ENCODE peak calls at places on chromosome 3, in five cellular contexts. One of them, this sample, is unnamed. For H3K9me3, the result is how much of the 10 kb centered on the place peaks cover.

GRCh38 chr3:101695779-101696372 is 9.4 kb upstream of the RPL24 start:
- DNase-seq in WERI-Rb-1: peak
- DNase-seq in endothelial cell of umbilical vein: peak
- DNase-seq in AG04450: no peak
- DNase-seq in pancreas: no peak
- DNase-seq in this sample: peak

GRCh38 chr3:127615631-127616305 is 13.2 kb upstream of the PODXL2 start:
- DNase-seq in pancreas: no peak
- DNase-seq in AG04450: no peak
- DNase-seq in endothelial cell of umbilical vein: no peak
- DNase-seq in WERI-Rb-1: no peak
- DNase-seq in this sample: no peak

GRCh38 chr3:45647148-45647619 is 42.0 kb upstream of the SACM1L start:
- DNase-seq in endothelial cell of umbilical vein: peak
- DNase-seq in WERI-Rb-1: no peak
- DNase-seq in pancreas: no peak
- DNase-seq in AG04450: peak
- DNase-seq in this sample: no peak

GRCh38 chr3:151625057-151625456 is 108.7 kb upstream of the AADACL2 start:
- DNase-seq in pancreas: no peak
- DNase-seq in WERI-Rb-1: no peak
- DNase-seq in endothelial cell of umbilical vein: no peak
- DNase-seq in AG04450: no peak
- DNase-seq in this sample: no peak

GRCh38 chr3:129224984-129225393 is 24.4 kb upstream of the COPG1 start:
- DNase-seq in endothelial cell of umbilical vein: peak
- DNase-seq in pancreas: peak
- DNase-seq in WERI-Rb-1: no peak
- DNase-seq in AG04450: no peak
- DNase-seq in this sample: no peak

GRCh38 chr3:23710555-23710954 is 95.2 kb upstream of the UBE2E1 start:
- DNase-seq in AG04450: peak
- DNase-seq in WERI-Rb-1: no peak
- DNase-seq in pancreas: no peak
- DNase-seq in endothelial cell of umbilical vein: peak
- DNase-seq in this sample: no peak

GRCh38 chr3:132432639-132433038 is 15.3 kb downstream of the DNAJC13 start:
- DNase-seq in pancreas: no peak
- DNase-seq in endothelial cell of umbilical vein: peak
- DNase-seq in AG04450: peak
- DNase-seq in WERI-Rb-1: no peak
- DNase-seq in this sample: no peak

GRCh38 chr3:123150449-123150954 is 51.2 kb upstream of the SEC22A start:
- DNase-seq in AG04450: no peak
- DNase-seq in endothelial cell of umbilical vein: no peak
- DNase-seq in pancreas: no peak
- DNase-seq in WERI-Rb-1: peak
- DNase-seq in this sample: no peak

GRCh38 chr3:158260392-158260791 is 150.5 kb downstream of the RSRC1 start:
- DNase-seq in WERI-Rb-1: no peak
- DNase-seq in pancreas: no peak
- DNase-seq in endothelial cell of umbilical vein: no peak
- DNase-seq in AG04450: no peak
- DNase-seq in this sample: no peak

GRCh38 chr3:188389711-188390346 is 235.9 kb downstream of the LPP start:
- DNase-seq in pancreas: no peak
- DNase-seq in AG04450: no peak
- DNase-seq in WERI-Rb-1: no peak
- DNase-seq in endothelial cell of umbilical vein: peak
- DNase-seq in this sample: peak

GRCh38 chr3:159761377-159761776 is 227.3 kb upstream of the IL12A start:
- DNase-seq in WERI-Rb-1: no peak
- DNase-seq in AG04450: no peak
- DNase-seq in endothelial cell of umbilical vein: peak
- DNase-seq in pancreas: no peak
- DNase-seq in this sample: no peak

GRCh38 chr3:48656061-48656840 is 6.4 kb downstream of the CELSR3 start:
- DNase-seq in AG04450: no peak
- DNase-seq in WERI-Rb-1: no peak
- DNase-seq in pancreas: peak
- DNase-seq in endothelial cell of umbilical vein: peak
- DNase-seq in this sample: peak

GRCh38 chr3:12947504-12948369 is 106.4 kb upstream of the RPL32 start:
- DNase-seq in AG04450: peak
- DNase-seq in WERI-Rb-1: no peak
- DNase-seq in pancreas: no peak
- DNase-seq in endothelial cell of umbilical vein: peak
- DNase-seq in this sample: no peak

GRCh38 chr3:143360244-143360643 is 240.7 kb downstream of the CHST2 start:
- DNase-seq in WERI-Rb-1: no peak
- DNase-seq in pancreas: no peak
- DNase-seq in endothelial cell of umbilical vein: no peak
- DNase-seq in AG04450: no peak
- DNase-seq in this sample: no peak

GRCh38 chr3:194782767-194783404 is 97.2 kb downstream of the FAM43A start:
- DNase-seq in pancreas: no peak
- DNase-seq in AG04450: no peak
- DNase-seq in endothelial cell of umbilical vein: no peak
- DNase-seq in WERI-Rb-1: no peak
- DNase-seq in this sample: no peak

DNA sequence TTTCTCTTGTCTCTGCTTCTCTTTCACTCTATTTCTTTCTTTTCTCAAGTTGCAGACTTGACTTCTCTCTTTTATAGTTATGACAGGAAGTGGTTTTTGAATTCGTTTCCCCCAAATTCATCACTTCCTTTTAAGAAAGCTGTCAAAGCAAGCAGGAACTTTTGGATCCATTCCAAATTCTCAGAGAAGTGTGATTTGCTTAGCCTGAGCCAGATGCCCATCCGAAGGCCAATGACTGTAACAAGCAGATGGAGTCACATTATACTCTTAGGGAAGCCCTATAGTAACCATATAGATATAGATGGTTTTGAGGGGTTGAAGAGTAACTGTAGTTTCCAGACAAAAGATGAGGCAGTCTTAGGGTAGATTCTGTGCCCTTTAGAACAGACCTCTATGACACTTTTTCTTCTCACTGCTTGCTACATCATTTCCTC is 592.0 kb upstream of the KCNMB2 start:
- DNase-seq in AG04450: no peak
- DNase-seq in pancreas: no peak
- DNase-seq in endothelial cell of umbilical vein: peak
- DNase-seq in WERI-Rb-1: no peak
- DNase-seq in this sample: peak
- H3K4me3 ChIP-seq in AG04450: no peak
- H3K4me3 ChIP-seq in pancreas: no peak
- H3K4me3 ChIP-seq in endothelial cell of umbilical vein: no peak
- H3K4me3 ChIP-seq in WERI-Rb-1: no peak
- H3K4me3 ChIP-seq in this sample: no peak

GRCh38 chr3:174957081-174957480 is 97.9 kb downstream of the NAALADL2 start:
- DNase-seq in pancreas: no peak
- DNase-seq in WERI-Rb-1: no peak
- DNase-seq in AG04450: no peak
- DNase-seq in endothelial cell of umbilical vein: no peak
- DNase-seq in this sample: no peak

GRCh38 chr3:174955513-174956001 is 96.4 kb downstream of the NAALADL2 start:
- DNase-seq in pancreas: no peak
- DNase-seq in WERI-Rb-1: no peak
- DNase-seq in endothelial cell of umbilical vein: peak
- DNase-seq in AG04450: no peak
- DNase-seq in this sample: no peak

GRCh38 chr3:174958671-174959328 is 99.7 kb downstream of the NAALADL2 start:
- DNase-seq in WERI-Rb-1: no peak
- DNase-seq in endothelial cell of umbilical vein: no peak
- DNase-seq in AG04450: no peak
- DNase-seq in pancreas: no peak
- DNase-seq in this sample: no peak

GRCh38 chr3:174960898-174961297 is 101.8 kb downstream of the NAALADL2 start:
- DNase-seq in endothelial cell of umbilical vein: no peak
- DNase-seq in pancreas: no peak
- DNase-seq in AG04450: no peak
- DNase-seq in WERI-Rb-1: no peak
- DNase-seq in this sample: no peak

GRCh38 chr3:174957581-174958001 is 98.5 kb downstream of the NAALADL2 start:
- DNase-seq in endothelial cell of umbilical vein: no peak
- DNase-seq in pancreas: no peak
- DNase-seq in AG04450: no peak
- DNase-seq in WERI-Rb-1: no peak
- DNase-seq in this sample: no peak
- H3K27ac ChIP-seq in endothelial cell of umbilical vein: no peak
- H3K27ac ChIP-seq in pancreas: no peak
- H3K27ac ChIP-seq in AG04450: peak
- H3K27ac ChIP-seq in WERI-Rb-1: no peak
- H3K27ac ChIP-seq in this sample: no peak

GRCh38 chr3:53766706-53767105 is 79.5 kb downstream of the CHDH start:
- DNase-seq in AG04450: no peak
- DNase-seq in pancreas: no peak
- DNase-seq in WERI-Rb-1: no peak
- DNase-seq in endothelial cell of umbilical vein: no peak
- DNase-seq in this sample: no peak

GRCh38 chr3:53768478-53769459 is 77.5 kb downstream of the CHDH start:
- DNase-seq in pancreas: no peak
- DNase-seq in endothelial cell of umbilical vein: no peak
- DNase-seq in AG04450: no peak
- DNase-seq in WERI-Rb-1: no peak
- DNase-seq in this sample: no peak

GRCh38 chr3:53765753-53766152 is 80.5 kb downstream of the CHDH start:
- DNase-seq in AG04450: no peak
- DNase-seq in WERI-Rb-1: no peak
- DNase-seq in endothelial cell of umbilical vein: no peak
- DNase-seq in pancreas: no peak
- DNase-seq in this sample: no peak

GRCh38 chr3:53763353-53763752 is 82.9 kb downstream of the CHDH start:
- DNase-seq in endothelial cell of umbilical vein: no peak
- DNase-seq in AG04450: no peak
- DNase-seq in WERI-Rb-1: peak
- DNase-seq in pancreas: no peak
- DNase-seq in this sample: no peak

GRCh38 chr3:53764376-53764775 is 81.8 kb downstream of the CHDH start:
- DNase-seq in WERI-Rb-1: no peak
- DNase-seq in AG04450: no peak
- DNase-seq in endothelial cell of umbilical vein: no peak
- DNase-seq in pancreas: peak
- DNase-seq in this sample: no peak
- H3K9me3 ChIP-seq in WERI-Rb-1: under half
- H3K9me3 ChIP-seq in AG04450: under half
- H3K9me3 ChIP-seq in endothelial cell of umbilical vein: under half
- H3K9me3 ChIP-seq in pancreas: under half
- H3K9me3 ChIP-seq in this sample: under half

GRCh38 chr3:192571197-192571791 is 156.0 kb downstream of the FGF12 start:
- DNase-seq in AG04450: peak
- DNase-seq in endothelial cell of umbilical vein: peak
- DNase-seq in pancreas: peak
- DNase-seq in WERI-Rb-1: no peak
- DNase-seq in this sample: peak
- H3K4me3 ChIP-seq in AG04450: peak
- H3K4me3 ChIP-seq in endothelial cell of umbilical vein: peak
- H3K4me3 ChIP-seq in pancreas: no peak
- H3K4me3 ChIP-seq in WERI-Rb-1: no peak
- H3K4me3 ChIP-seq in this sample: no peak

GRCh38 chr3:43247556-43248186 is 38.7 kb upstream of the SNRK start:
- DNase-seq in AG04450: no peak
- DNase-seq in pancreas: no peak
- DNase-seq in WERI-Rb-1: no peak
- DNase-seq in endothelial cell of umbilical vein: peak
- DNase-seq in this sample: no peak

GRCh38 chr3:43244694-43245093 is 41.6 kb upstream of the SNRK start:
- DNase-seq in WERI-Rb-1: no peak
- DNase-seq in endothelial cell of umbilical vein: no peak
- DNase-seq in AG04450: no peak
- DNase-seq in pancreas: no peak
- DNase-seq in this sample: no peak

GRCh38 chr3:43239755-43240154 is 46.6 kb upstream of the SNRK start:
- DNase-seq in endothelial cell of umbilical vein: no peak
- DNase-seq in AG04450: no peak
- DNase-seq in pancreas: no peak
- DNase-seq in WERI-Rb-1: no peak
- DNase-seq in this sample: no peak

GRCh38 chr3:43246956-43247355 is 39.4 kb upstream of the SNRK start:
- DNase-seq in WERI-Rb-1: no peak
- DNase-seq in AG04450: no peak
- DNase-seq in endothelial cell of umbilical vein: peak
- DNase-seq in pancreas: no peak
- DNase-seq in this sample: no peak

GRCh38 chr3:43243590-43244587 is 42.5 kb upstream of the SNRK start:
- DNase-seq in WERI-Rb-1: no peak
- DNase-seq in AG04450: no peak
- DNase-seq in endothelial cell of umbilical vein: no peak
- DNase-seq in pancreas: no peak
- DNase-seq in this sample: no peak
- H3K27ac ChIP-seq in WERI-Rb-1: no peak
- H3K27ac ChIP-seq in AG04450: no peak
- H3K27ac ChIP-seq in endothelial cell of umbilical vein: no peak
- H3K27ac ChIP-seq in pancreas: no peak
- H3K27ac ChIP-seq in this sample: no peak

DNA sequence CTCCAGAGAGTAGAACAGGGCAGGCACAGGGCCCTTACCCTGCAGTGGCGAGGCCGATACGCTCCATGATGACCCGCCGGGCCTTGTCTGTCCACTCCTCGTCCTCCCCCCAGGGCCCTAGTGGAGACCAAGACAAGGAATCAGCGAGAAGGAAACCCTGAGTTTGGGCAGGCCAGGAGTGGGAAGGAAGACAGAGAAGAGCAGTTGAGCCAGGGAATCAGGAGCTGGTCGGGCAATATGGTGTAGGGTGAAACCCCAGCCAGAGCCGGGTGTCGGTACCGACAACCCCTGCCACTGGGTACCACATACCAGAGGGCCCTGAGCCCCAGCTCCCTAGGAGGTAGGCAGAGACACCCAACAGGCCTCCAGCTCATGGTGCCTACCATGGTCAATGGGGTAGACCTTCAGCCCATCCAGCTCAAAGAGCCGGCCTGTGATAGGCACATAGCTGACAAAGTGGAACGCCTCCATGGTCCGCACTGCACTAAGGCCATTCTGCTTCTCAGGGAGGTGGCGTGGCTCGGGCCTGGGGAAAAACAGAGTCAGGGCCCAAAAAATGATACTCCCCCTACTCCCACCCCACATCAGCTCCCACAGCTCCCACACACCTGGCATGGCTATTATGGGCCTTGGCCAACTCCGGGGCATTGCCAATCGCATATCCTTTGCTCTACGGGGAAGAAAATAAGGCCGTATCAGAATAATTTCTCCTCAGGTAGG is 38.0 kb downstream of the SEMA3G start:
- DNase-seq in pancreas: peak
- DNase-seq in AG04450: no peak
- DNase-seq in endothelial cell of umbilical vein: no peak
- DNase-seq in WERI-Rb-1: no peak
- DNase-seq in this sample: no peak
- H3K9me3 ChIP-seq in pancreas: under half
- H3K9me3 ChIP-seq in AG04450: under half
- H3K9me3 ChIP-seq in endothelial cell of umbilical vein: under half
- H3K9me3 ChIP-seq in WERI-Rb-1: under half
- H3K9me3 ChIP-seq in this sample: under half

This sample was measured in naive thymus-derived CD4-positive, alpha-beta T cell.